ENCODE peak calls at places on chromosomes 1 and 21, in four cellular contexts. One of them, this sample, is unnamed.

GRCh38 chr1:111247125-111247838 is 19.8 kb downstream of the CHI3L2 start:
- DNase-seq in activated T-helper 1 cell treated with anti-CD3 and anti-CD28 coated beads, Interleukin-12 subunit alpha, Interleukin-12 subunit beta, Interleukin-2, Interleukin-4 antibody, amounts not matched to agents 30 ng/mL and 10 ng/mL and 1 ng/mL, durations not matched to agents 14 hours and 24 hours and 36 hours: no peak
- DNase-seq in posterior cingulate gyrus: no peak
- DNase-seq in right atrium auricular region: no peak
- DNase-seq in this sample: no peak

GRCh38 chr1:241600496-241600901 is 39.7 kb downstream of the CHML start:
- DNase-seq in right atrium auricular region: no peak
- DNase-seq in posterior cingulate gyrus: no peak
- DNase-seq in activated T-helper 1 cell treated with anti-CD3 and anti-CD28 coated beads, Interleukin-12 subunit alpha, Interleukin-12 subunit beta, Interleukin-2, Interleukin-4 antibody, amounts not matched to agents 30 ng/mL and 10 ng/mL and 1 ng/mL, durations not matched to agents 14 hours and 24 hours and 36 hours: no peak
- DNase-seq in this sample: no peak

GRCh38 chr1:23013657-23014056 is 2.0 kb downstream of the TEX46 start:
- DNase-seq in posterior cingulate gyrus: no peak
- DNase-seq in right atrium auricular region: no peak
- DNase-seq in activated T-helper 1 cell treated with anti-CD3 and anti-CD28 coated beads, Interleukin-12 subunit alpha, Interleukin-12 subunit beta, Interleukin-2, Interleukin-4 antibody, amounts not matched to agents 30 ng/mL and 10 ng/mL and 1 ng/mL, durations not matched to agents 14 hours and 24 hours and 36 hours: no peak
- DNase-seq in this sample: peak; percentile 26

GRCh38 chr21:35909456-35910178 is 150.7 kb downstream of the SETD4 start:
- DNase-seq in activated T-helper 1 cell treated with anti-CD3 and anti-CD28 coated beads, Interleukin-12 subunit alpha, Interleukin-12 subunit beta, Interleukin-2, Interleukin-4 antibody, amounts not matched to agents 30 ng/mL and 10 ng/mL and 1 ng/mL, durations not matched to agents 14 hours and 24 hours and 36 hours: no peak
- DNase-seq in posterior cingulate gyrus: no peak
- DNase-seq in right atrium auricular region: no peak
- DNase-seq in this sample: no peak

GRCh38 chr1:81155131-81155530 is 645.6 kb upstream of the ADGRL2 start:
- DNase-seq in right atrium auricular region: no peak
- DNase-seq in posterior cingulate gyrus: no peak
- DNase-seq in activated T-helper 1 cell treated with anti-CD3 and anti-CD28 coated beads, Interleukin-12 subunit alpha, Interleukin-12 subunit beta, Interleukin-2, Interleukin-4 antibody, amounts not matched to agents 30 ng/mL and 10 ng/mL and 1 ng/mL, durations not matched to agents 14 hours and 24 hours and 36 hours: no peak
- DNase-seq in this sample: no peak

GRCh38 chr21:42379425-42380215 is 13.3 kb upstream of the TFF1 start:
- DNase-seq in right atrium auricular region: no peak
- DNase-seq in posterior cingulate gyrus: no peak
- DNase-seq in activated T-helper 1 cell treated with anti-CD3 and anti-CD28 coated beads, Interleukin-12 subunit alpha, Interleukin-12 subunit beta, Interleukin-2, Interleukin-4 antibody, amounts not matched to agents 30 ng/mL and 10 ng/mL and 1 ng/mL, durations not matched to agents 14 hours and 24 hours and 36 hours: no peak
- DNase-seq in this sample: no peak

GRCh38 chr21:16870116-16870515 is 642.7 kb upstream of the CXADR start:
- DNase-seq in posterior cingulate gyrus: no peak
- DNase-seq in activated T-helper 1 cell treated with anti-CD3 and anti-CD28 coated beads, Interleukin-12 subunit alpha, Interleukin-12 subunit beta, Interleukin-2, Interleukin-4 antibody, amounts not matched to agents 30 ng/mL and 10 ng/mL and 1 ng/mL, durations not matched to agents 14 hours and 24 hours and 36 hours: no peak
- DNase-seq in right atrium auricular region: no peak
- DNase-seq in this sample: no peak

GRCh38 chr1:16092923-16093511 is 19.6 kb upstream of the FAM131C start:
- DNase-seq in right atrium auricular region: no peak
- DNase-seq in activated T-helper 1 cell treated with anti-CD3 and anti-CD28 coated beads, Interleukin-12 subunit alpha, Interleukin-12 subunit beta, Interleukin-2, Interleukin-4 antibody, amounts not matched to agents 30 ng/mL and 10 ng/mL and 1 ng/mL, durations not matched to agents 14 hours and 24 hours and 36 hours: no peak
- DNase-seq in posterior cingulate gyrus: no peak
- DNase-seq in this sample: no peak

GRCh38 chr1:27536767-27537166 is 46.8 kb upstream of the WASF2 start:
- DNase-seq in activated T-helper 1 cell treated with anti-CD3 and anti-CD28 coated beads, Interleukin-12 subunit alpha, Interleukin-12 subunit beta, Interleukin-2, Interleukin-4 antibody, amounts not matched to agents 30 ng/mL and 10 ng/mL and 1 ng/mL, durations not matched to agents 14 hours and 24 hours and 36 hours: no peak
- DNase-seq in right atrium auricular region: no peak
- DNase-seq in posterior cingulate gyrus: no peak
- DNase-seq in this sample: no peak

GRCh38 chr1:180527270-180527669 is 24.9 kb upstream of the ACBD6 start:
- DNase-seq in posterior cingulate gyrus: no peak
- DNase-seq in activated T-helper 1 cell treated with anti-CD3 and anti-CD28 coated beads, Interleukin-12 subunit alpha, Interleukin-12 subunit beta, Interleukin-2, Interleukin-4 antibody, amounts not matched to agents 30 ng/mL and 10 ng/mL and 1 ng/mL, durations not matched to agents 14 hours and 24 hours and 36 hours: no peak
- DNase-seq in right atrium auricular region: no peak
- DNase-seq in this sample: no peak

GRCh38 chr1:226491093-226491850 is 57.3 kb upstream of the STUM start:
- DNase-seq in right atrium auricular region: no peak
- DNase-seq in activated T-helper 1 cell treated with anti-CD3 and anti-CD28 coated beads, Interleukin-12 subunit alpha, Interleukin-12 subunit beta, Interleukin-2, Interleukin-4 antibody, amounts not matched to agents 30 ng/mL and 10 ng/mL and 1 ng/mL, durations not matched to agents 14 hours and 24 hours and 36 hours: no peak
- DNase-seq in posterior cingulate gyrus: no peak
- DNase-seq in this sample: no peak

GRCh38 chr1:182331412-182331811 is 60.2 kb downstream of the GLUL start:
- DNase-seq in posterior cingulate gyrus: no peak
- DNase-seq in activated T-helper 1 cell treated with anti-CD3 and anti-CD28 coated beads, Interleukin-12 subunit alpha, Interleukin-12 subunit beta, Interleukin-2, Interleukin-4 antibody, amounts not matched to agents 30 ng/mL and 10 ng/mL and 1 ng/mL, durations not matched to agents 14 hours and 24 hours and 36 hours: no peak
- DNase-seq in right atrium auricular region: no peak
- DNase-seq in this sample: peak; percentile 25

GRCh38 chr1:232873931-232874330 is 68.7 kb downstream of the MAP10 start:
- DNase-seq in right atrium auricular region: no peak
- DNase-seq in activated T-helper 1 cell treated with anti-CD3 and anti-CD28 coated beads, Interleukin-12 subunit alpha, Interleukin-12 subunit beta, Interleukin-2, Interleukin-4 antibody, amounts not matched to agents 30 ng/mL and 10 ng/mL and 1 ng/mL, durations not matched to agents 14 hours and 24 hours and 36 hours: no peak
- DNase-seq in posterior cingulate gyrus: no peak
- DNase-seq in this sample: no peak

GRCh38 chr1:233610628-233611027 is 3.3 kb upstream of the KCNK1 start:
- DNase-seq in right atrium auricular region: no peak
- DNase-seq in activated T-helper 1 cell treated with anti-CD3 and anti-CD28 coated beads, Interleukin-12 subunit alpha, Interleukin-12 subunit beta, Interleukin-2, Interleukin-4 antibody, amounts not matched to agents 30 ng/mL and 10 ng/mL and 1 ng/mL, durations not matched to agents 14 hours and 24 hours and 36 hours: no peak
- DNase-seq in posterior cingulate gyrus: no peak
- DNase-seq in this sample: no peak

GRCh38 chr1:162091681-162092524 is 22.4 kb downstream of the NOS1AP start:
- DNase-seq in activated T-helper 1 cell treated with anti-CD3 and anti-CD28 coated beads, Interleukin-12 subunit alpha, Interleukin-12 subunit beta, Interleukin-2, Interleukin-4 antibody, amounts not matched to agents 30 ng/mL and 10 ng/mL and 1 ng/mL, durations not matched to agents 14 hours and 24 hours and 36 hours: no peak
- DNase-seq in posterior cingulate gyrus: no peak
- DNase-seq in right atrium auricular region: no peak
- DNase-seq in this sample: no peak

GRCh38 chr1:27348861-27349783 is 7.3 kb downstream of the SYTL1 start:
- DNase-seq in activated T-helper 1 cell treated with anti-CD3 and anti-CD28 coated beads, Interleukin-12 subunit alpha, Interleukin-12 subunit beta, Interleukin-2, Interleukin-4 antibody, amounts not matched to agents 30 ng/mL and 10 ng/mL and 1 ng/mL, durations not matched to agents 14 hours and 24 hours and 36 hours: no peak
- DNase-seq in posterior cingulate gyrus: no peak
- DNase-seq in right atrium auricular region: no peak
- DNase-seq in this sample: no peak

GRCh38 chr1:168786476-168787330 is 57.7 kb upstream of the DPT start:
- DNase-seq in activated T-helper 1 cell treated with anti-CD3 and anti-CD28 coated beads, Interleukin-12 subunit alpha, Interleukin-12 subunit beta, Interleukin-2, Interleukin-4 antibody, amounts not matched to agents 30 ng/mL and 10 ng/mL and 1 ng/mL, durations not matched to agents 14 hours and 24 hours and 36 hours: no peak
- DNase-seq in right atrium auricular region: no peak
- DNase-seq in posterior cingulate gyrus: no peak
- DNase-seq in this sample: no peak

GRCh38 chr1:77322061-77322900 is 40.5 kb downstream of the AK5 start:
- DNase-seq in activated T-helper 1 cell treated with anti-CD3 and anti-CD28 coated beads, Interleukin-12 subunit alpha, Interleukin-12 subunit beta, Interleukin-2, Interleukin-4 antibody, amounts not matched to agents 30 ng/mL and 10 ng/mL and 1 ng/mL, durations not matched to agents 14 hours and 24 hours and 36 hours: no peak
- DNase-seq in posterior cingulate gyrus: no peak
- DNase-seq in right atrium auricular region: no peak
- DNase-seq in this sample: no peak

GRCh38 chr1:16117369-16117768 is 38.5 kb downstream of the EPHA2 start:
- DNase-seq in right atrium auricular region: no peak
- DNase-seq in posterior cingulate gyrus: no peak
- DNase-seq in activated T-helper 1 cell treated with anti-CD3 and anti-CD28 coated beads, Interleukin-12 subunit alpha, Interleukin-12 subunit beta, Interleukin-2, Interleukin-4 antibody, amounts not matched to agents 30 ng/mL and 10 ng/mL and 1 ng/mL, durations not matched to agents 14 hours and 24 hours and 36 hours: no peak
- DNase-seq in this sample: no peak

GRCh38 chr1:12125422-12126355 is 41.1 kb upstream of the TNFRSF1B start:
- DNase-seq in right atrium auricular region: no peak
- DNase-seq in posterior cingulate gyrus: no peak
- DNase-seq in activated T-helper 1 cell treated with anti-CD3 and anti-CD28 coated beads, Interleukin-12 subunit alpha, Interleukin-12 subunit beta, Interleukin-2, Interleukin-4 antibody, amounts not matched to agents 30 ng/mL and 10 ng/mL and 1 ng/mL, durations not matched to agents 14 hours and 24 hours and 36 hours: no peak
- DNase-seq in this sample: no peak

GRCh38 chr1:29410476-29410875 is 174.2 kb downstream of the PTPRU start:
- DNase-seq in posterior cingulate gyrus: no peak
- DNase-seq in activated T-helper 1 cell treated with anti-CD3 and anti-CD28 coated beads, Interleukin-12 subunit alpha, Interleukin-12 subunit beta, Interleukin-2, Interleukin-4 antibody, amounts not matched to agents 30 ng/mL and 10 ng/mL and 1 ng/mL, durations not matched to agents 14 hours and 24 hours and 36 hours: no peak
- DNase-seq in right atrium auricular region: no peak
- DNase-seq in this sample: no peak

GRCh38 chr1:58539553-58539952 is 7.0 kb downstream of the OMA1 start:
- DNase-seq in right atrium auricular region: no peak
- DNase-seq in posterior cingulate gyrus: no peak
- DNase-seq in activated T-helper 1 cell treated with anti-CD3 and anti-CD28 coated beads, Interleukin-12 subunit alpha, Interleukin-12 subunit beta, Interleukin-2, Interleukin-4 antibody, amounts not matched to agents 30 ng/mL and 10 ng/mL and 1 ng/mL, durations not matched to agents 14 hours and 24 hours and 36 hours: no peak
- DNase-seq in this sample: no peak